ENCODE peak calls at places on chromosomes 16 and 17, in seven cellular contexts. M, H, U, E, C, Z and A are unnamed samples.
A peak's percentile ranks its signal among the peaks of the same experiment; 100 is the strongest.

GRCh38 chr17:76270770-76271668 is 5.9 kb downstream of the UBALD2 start:
- DNase-seq in M (no peak), H (no peak), U (peak; percentile 74), E (no peak), C (no peak), Z (no peak), A (no peak)

GRCh38 chr17:76671123-76671911 is 27.8 kb upstream of the ST6GALNAC1 start:
- DNase-seq in M (peak; percentile 100), H (peak; percentile 99), U (peak; percentile 100), E (peak; percentile 100), C (peak; percentile 100), Z (peak; percentile 100), A (peak; percentile 100)

GRCh38 chr16:87583453-87584131 is 18.7 kb upstream of the JPH3 start:
- DNase-seq in M (no peak), H (peak; percentile 58), U (no peak), E (no peak), C (peak; percentile 35), Z (no peak), A (no peak)

GRCh38 chr17:82153295-82153691 is 55.3 kb upstream of the FASN start:
- DNase-seq in M (no peak), H (no peak), U (no peak), E (no peak), C (no peak), Z (no peak), A (no peak)

GRCh38 chr16:47538472-47538871 is 77.3 kb downstream of the PHKB start:
- DNase-seq in M (no peak), H (no peak), U (no peak), E (no peak), C (no peak), Z (no peak), A (no peak)

GRCh38 chr17:75633484-75634375 is 496 bp downstream of the SMIM5 start:
- DNase-seq in M (peak; percentile 72), H (peak; percentile 93), U (peak; percentile 86), E (peak; percentile 93), C (peak; percentile 94), Z (peak; percentile 93), A (peak; percentile 95)

GRCh38 chr17:31915456-31916100 is 14.1 kb upstream of the UTP6 start:
- DNase-seq in M (no peak), H (no peak), U (no peak), E (no peak), C (no peak), Z (no peak), A (no peak)

GRCh38 chr17:48928876-48929811 is 15.5 kb downstream of the SNF8 start:
- DNase-seq in M (no peak), H (no peak), U (no peak), E (no peak), C (no peak), Z (no peak), A (no peak)

GRCh38 chr17:7262192-7263070 is at the start of gene CLDN7:
- DNase-seq in M (no peak), H (no peak), U (no peak), E (no peak), C (no peak), Z (no peak), A (no peak)

GRCh38 chr16:66491716-66492064 is 58.2 kb downstream of the TK2 start:
- DNase-seq in M (no peak), H (peak; percentile 13), U (no peak), E (no peak), C (no peak), Z (no peak), A (no peak)

GRCh38 chr17:81274471-81274855 is 20.6 kb downstream of the SLC38A10 start:
- DNase-seq in M (no peak), H (no peak), U (no peak), E (no peak), C (no peak), Z (no peak), A (no peak)

GRCh38 chr17:38867179-38867994 is 2.5 kb upstream of the LASP1 start:
- DNase-seq in M (peak; percentile 74), H (peak; percentile 73), U (peak; percentile 73), E (peak; percentile 58), C (peak; percentile 57), Z (peak; percentile 77), A (no peak)

GRCh38 chr17:40130352-40131042 is 8.7 kb downstream of the MSL1 start:
- DNase-seq in M (no peak), H (no peak), U (peak; percentile 53), E (no peak), C (peak; percentile 38), Z (no peak), A (no peak)

GRCh38 chr17:4738136-4739121 is 1.2 kb upstream of the ZMYND15 start:
- DNase-seq in M (peak; percentile 49), H (no peak), U (no peak), E (no peak), C (no peak), Z (no peak), A (no peak)

GRCh38 chr17:75034236-75034908 is 12.4 kb downstream of the ATP5PD start:
- DNase-seq in M (peak; percentile 89), H (peak; percentile 94), U (peak; percentile 88), E (peak; percentile 83), C (peak; percentile 90), Z (peak; percentile 93), A (peak; percentile 86)

GRCh38 chr16:72092832-72093447 is 480 bp downstream of the TXNL4B start:
- DNase-seq in M (peak; percentile 24), H (peak; percentile 53), U (no peak), E (no peak), C (no peak), Z (no peak), A (no peak)

GRCh38 chr17:48026503-48027321 is 10.9 kb downstream of the COPZ2 start:
- DNase-seq in M (peak; percentile 77), H (peak; percentile 92), U (peak; percentile 85), E (peak; percentile 83), C (peak; percentile 88), Z (peak; percentile 86), A (peak; percentile 79)

GRCh38 chr17:47693667-47694017 is 319 bp upstream of the TBKBP1 start:
- DNase-seq in M (no peak), H (peak; percentile 74), U (no peak), E (no peak), C (no peak), Z (no peak), A (no peak)

GRCh38 chr16:11034481-11034931 is 90.1 kb downstream of the CLEC16A start:
- DNase-seq in M (no peak), H (no peak), U (no peak), E (peak; percentile 51), C (no peak), Z (peak; percentile 39), A (peak; percentile 51)

GRCh38 chr16:8403978-8404738 is 186.2 kb downstream of the TMEM114 start:
- DNase-seq in M (no peak), H (no peak), U (no peak), E (no peak), C (no peak), Z (no peak), A (no peak)

DNA sequence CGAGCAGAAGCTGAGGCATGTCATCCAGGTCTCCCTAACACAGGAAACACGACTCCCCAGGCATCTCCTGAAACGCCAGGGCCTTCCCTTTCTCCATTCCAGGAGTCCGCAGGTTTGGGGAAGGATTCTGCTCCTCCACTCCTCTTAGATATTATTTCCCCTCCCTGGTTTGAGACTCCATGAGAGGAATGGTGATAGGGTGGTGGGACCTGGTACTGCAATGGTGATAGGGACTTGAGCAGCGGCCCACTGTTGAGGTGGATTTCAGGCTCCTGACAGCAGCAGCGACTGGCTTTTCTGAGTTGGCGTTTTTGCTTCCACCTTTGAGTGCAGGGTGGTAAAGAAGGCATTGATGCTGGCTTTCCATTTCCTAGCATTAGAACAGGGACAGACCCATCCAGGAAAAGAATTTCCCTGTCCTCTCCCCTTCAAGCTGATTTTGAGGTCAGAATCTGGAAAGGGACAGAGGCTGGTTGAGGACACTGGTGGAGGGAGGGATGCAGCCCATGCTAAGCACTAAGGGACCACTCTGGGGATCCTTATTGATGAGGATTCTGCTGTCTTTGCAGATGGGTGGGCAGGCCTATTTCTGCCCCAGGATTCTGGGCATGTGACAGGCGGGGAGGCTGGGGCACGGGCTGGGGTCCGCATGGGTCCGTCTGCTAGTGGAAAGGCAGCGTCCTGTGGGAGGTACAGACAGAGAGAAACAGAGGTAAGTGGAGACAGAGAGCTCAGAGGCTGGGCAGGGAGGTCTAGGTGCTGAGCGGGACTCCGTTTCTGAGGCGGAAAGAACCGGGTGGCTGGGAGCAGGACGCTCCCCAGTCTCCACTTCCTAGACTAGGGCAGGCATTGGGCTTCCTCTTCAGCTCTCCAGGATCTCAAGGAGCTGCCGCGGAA is 1.3 kb upstream of the TBX4 start:
- DNase-seq in M (no peak), H (no peak), U (no peak), E (no peak), C (no peak), Z (no peak), A (no peak)
- TF ChIP-seq CTCF in M (no peak), H (no peak), U (no peak), E (no peak), C (no peak), Z (no peak), A (no peak)

DNA sequence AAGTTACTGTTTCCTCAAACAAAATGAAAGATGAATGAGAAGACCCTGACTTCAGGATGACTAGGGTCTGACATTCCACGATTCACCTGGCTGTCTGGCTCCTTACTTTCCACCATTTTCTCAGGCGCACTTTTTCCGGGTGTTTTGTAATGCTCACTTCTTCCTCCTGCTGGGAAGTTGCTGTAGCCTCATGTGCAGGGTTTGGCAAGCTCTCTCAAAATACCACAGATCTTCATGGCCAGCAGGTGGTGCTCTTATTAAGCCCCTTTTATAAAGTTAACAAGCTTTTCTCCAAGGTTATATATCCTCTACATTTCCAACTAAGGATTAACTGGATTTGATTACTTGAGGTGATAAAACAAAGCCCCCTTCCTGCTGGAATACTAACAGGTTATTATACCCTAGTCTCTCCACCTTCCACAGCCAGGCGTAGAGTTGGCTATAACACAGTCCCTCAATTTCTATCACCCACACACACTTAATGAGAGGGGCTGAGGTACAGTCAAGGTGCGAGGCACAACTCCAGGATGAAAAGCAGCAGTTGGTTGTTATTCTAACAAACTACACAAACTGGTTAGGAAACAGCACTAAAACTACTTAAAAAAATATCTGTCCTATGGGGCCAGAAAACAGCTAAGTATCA is 45.4 kb downstream of the STH start:
- DNase-seq in M (peak; percentile 48), H (peak; percentile 64), U (peak; percentile 75), E (no peak), C (peak; percentile 88), Z (peak; percentile 88), A (no peak)
- H3K27ac ChIP-seq in M (no peak overlapping the region), H (peak overlapping the region; percentile 29), U (no peak overlapping the region), E (peak overlapping the region; percentile 47), C (peak overlapping the region; percentile 39), Z (peak overlapping the region; percentile 43), A (peak overlapping the region; percentile 75)

GRCh38 chr17:52995127-52995526 is 827.6 kb upstream of the KIF2B start:
- DNase-seq in M (no peak), H (no peak), U (no peak), E (no peak), C (no peak), Z (no peak), A (no peak)
- H3K4me3 ChIP-seq in M (no peak overlapping the region), H (no peak overlapping the region), U (no peak overlapping the region), E (no peak overlapping the region), C (no peak overlapping the region), Z (no peak overlapping the region), A (no peak overlapping the region)

GRCh38 chr17:69869667-69870066 is 205.4 kb upstream of the KCNJ16 start:
- DNase-seq in M (no peak), H (no peak), U (no peak), E (no peak), C (no peak), Z (no peak), A (no peak)

GRCh38 chr17:69860142-69860680 is 214.8 kb upstream of the KCNJ16 start:
- DNase-seq in M (no peak), H (no peak), U (no peak), E (no peak), C (no peak), Z (no peak), A (no peak)

GRCh38 chr17:69870091-69870530 is 204.9 kb upstream of the KCNJ16 start:
- DNase-seq in M (no peak), H (no peak), U (no peak), E (no peak), C (no peak), Z (no peak), A (no peak)

GRCh38 chr17:69864531-69864930 is 210.5 kb upstream of the KCNJ16 start:
- DNase-seq in M (no peak), H (no peak), U (no peak), E (no peak), C (no peak), Z (no peak), A (no peak)
- TF ChIP-seq CTCF in M (no peak), H (no peak), U (no peak), E (no peak), C (no peak), Z (no peak), A (no peak)